ENCODE peak calls at places on chromosomes 1 and 21, in four cellular contexts. Q is IMR-90, F is MM.1S, R is endodermal cell. M is an unnamed sample.

GRCh38 chr1:145695781-145696629 is 11.2 kb downstream of the PDZK1 start:
- DNase-seq in Q (no peak), F (no peak), R (no peak), M (no peak)

GRCh38 chr1:245810789-245811337 is 656.1 kb downstream of the KIF26B start:
- DNase-seq in Q (no peak), F (no peak), R (peak), M (peak)

GRCh38 chr1:201715801-201716741 is 112.9 kb upstream of the IPO9 start:
- DNase-seq in Q (no peak), F (no peak), R (no peak), M (peak)

GRCh38 chr21:46139686-46140085 is 15.7 kb downstream of the FTCD start:
- DNase-seq in Q (no peak), F (no peak), R (no peak), M (no peak)

GRCh38 chr1:8422439-8423133 is 104.7 kb downstream of the SLC45A1 start:
- DNase-seq in Q (peak), F (no peak), R (no peak), M (peak)

GRCh38 chr1:71303617-71304041 is 222.8 kb upstream of the ZRANB2 start:
- DNase-seq in Q (no peak), F (no peak), R (no peak), M (no peak)

GRCh38 chr1:200435200-200435780 is 25.5 kb upstream of the ZNF281 start:
- DNase-seq in Q (peak), F (no peak), R (no peak), M (no peak)

GRCh38 chr1:4010811-4011605 is 110.9 kb upstream of the C1orf174 start:
- DNase-seq in Q (no peak), F (no peak), R (peak), M (no peak)

GRCh38 chr1:213122514-213122929 is 71.5 kb downstream of the RPS6KC1 start:
- DNase-seq in Q (peak), F (peak), R (no peak), M (peak)

GRCh38 chr1:59125711-59126320 is 171.1 kb upstream of the FGGY start:
- DNase-seq in Q (no peak), F (no peak), R (no peak), M (no peak)

GRCh38 chr1:59123081-59123675 is 173.7 kb upstream of the FGGY start:
- DNase-seq in Q (peak), F (no peak), R (no peak), M (no peak)

GRCh38 chr1:59125154-59125553 is 171.7 kb upstream of the FGGY start:
- DNase-seq in Q (no peak), F (no peak), R (no peak), M (no peak)

GRCh38 chr1:59122527-59122926 is 174.4 kb upstream of the FGGY start:
- DNase-seq in Q (no peak), F (no peak), R (no peak), M (no peak)

DNA sequence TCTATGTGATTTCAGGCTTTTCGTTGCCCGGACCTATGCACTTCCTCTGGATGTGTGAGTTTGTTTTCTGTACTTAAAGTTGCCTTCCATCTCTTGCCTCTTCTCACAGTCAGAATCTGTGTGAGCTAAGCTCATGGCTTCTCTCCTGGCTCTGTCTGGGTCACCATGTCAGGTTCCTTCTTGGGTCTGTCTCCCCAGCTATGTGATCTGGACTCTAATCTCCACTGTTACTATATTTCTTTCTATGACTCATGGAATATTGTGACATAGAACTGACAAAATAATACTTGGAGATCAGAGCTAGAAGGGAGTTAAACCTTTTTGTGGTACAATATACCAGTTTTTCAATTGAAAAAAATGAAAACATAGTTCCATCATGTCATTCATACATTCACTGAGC is 172.7 kb upstream of the FGGY start:
- DNase-seq in Q (peak), F (no peak), R (no peak), M (no peak)
- H3K27ac ChIP-seq in Q (no peak), F (no peak), R (no peak), M (no peak)

GRCh38 chr1:64986903-64987871 is 20.8 kb upstream of the JAK1 start:
- DNase-seq in Q (peak), F (peak), R (no peak), M (peak)
- H3K27ac ChIP-seq in Q (no peak), F (peak), R (no peak), M (no peak)

GRCh38 chr1:235725493-235725892 is 75.9 kb upstream of the GNG4 start:
- DNase-seq in Q (peak), F (no peak), R (no peak), M (no peak)

GRCh38 chr1:235722858-235723257 is 73.3 kb upstream of the GNG4 start:
- DNase-seq in Q (no peak), F (no peak), R (no peak), M (no peak)

GRCh38 chr1:235724716-235725115 is 75.1 kb upstream of the GNG4 start:
- DNase-seq in Q (no peak), F (no peak), R (no peak), M (no peak)

GRCh38 chr1:235721982-235722381 is 72.4 kb upstream of the GNG4 start:
- DNase-seq in Q (no peak), F (no peak), R (no peak), M (no peak)

GRCh38 chr1:235720544-235720943 is 71.0 kb upstream of the GNG4 start:
- DNase-seq in Q (peak), F (no peak), R (no peak), M (no peak)
- H3K27ac ChIP-seq in Q (no peak), F (no peak), R (no peak), M (no peak)

GRCh38 chr1:15952317-15953258 is 23.3 kb downstream of the ZBTB17 start:
- DNase-seq in Q (peak), F (no peak), R (no peak), M (no peak)
- H3K27ac ChIP-seq in Q (peak), F (no peak), R (no peak), M (no peak)

DNA sequence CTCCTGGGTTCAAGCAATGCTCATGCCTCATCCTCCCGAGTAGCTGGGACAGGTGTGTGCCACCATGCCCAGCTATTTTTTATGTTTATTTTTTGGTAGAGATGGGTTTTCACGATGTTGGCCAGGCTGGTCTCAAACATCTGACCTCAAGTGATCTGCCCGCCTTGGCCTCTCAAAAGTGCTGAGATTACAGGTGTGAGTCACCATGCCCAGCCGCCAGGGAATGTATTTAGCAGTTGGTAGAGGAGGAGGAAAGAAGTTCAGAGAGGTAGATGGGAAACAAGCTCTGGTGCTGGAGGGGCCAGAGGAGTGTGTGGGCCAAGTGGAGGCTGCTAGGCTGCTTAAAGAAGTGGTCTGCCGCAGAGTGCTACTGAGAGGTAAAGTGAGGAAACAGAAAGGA is 6.0 kb downstream of the DOP1B start:
- DNase-seq in Q (no peak), F (no peak), R (no peak), M (no peak)
- H3K27ac ChIP-seq in Q (no peak), F (no peak), R (no peak), M (no peak)

GRCh38 chr1:16147615-16147926 is 8.3 kb downstream of the EPHA2 start:
- DNase-seq in Q (no peak), F (no peak), R (no peak), M (no peak)
- H3K27ac ChIP-seq in Q (peak), F (no peak), R (no peak), M (no peak)

DNA sequence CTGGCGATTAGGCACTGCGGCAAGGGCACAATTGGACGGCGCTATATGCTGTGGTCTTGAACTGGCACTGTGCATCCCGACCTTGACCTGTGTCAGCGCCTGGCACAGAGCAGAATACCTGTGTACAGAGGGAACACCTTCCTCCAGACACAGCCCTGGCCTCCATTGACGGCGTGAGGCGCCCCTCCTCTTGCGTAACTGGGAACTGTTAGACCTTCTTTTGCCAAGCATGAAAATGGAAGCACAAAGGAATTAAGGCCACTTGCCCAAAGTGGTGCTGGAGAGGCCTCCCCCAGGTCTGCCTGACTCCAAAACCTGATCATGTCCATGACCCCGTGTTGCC is 6.8 kb upstream of the AGTRAP start:
- DNase-seq in Q (no peak), F (no peak), R (no peak), M (no peak)
- H3K27ac ChIP-seq in Q (no peak), F (no peak), R (no peak), M (no peak)

DNA sequence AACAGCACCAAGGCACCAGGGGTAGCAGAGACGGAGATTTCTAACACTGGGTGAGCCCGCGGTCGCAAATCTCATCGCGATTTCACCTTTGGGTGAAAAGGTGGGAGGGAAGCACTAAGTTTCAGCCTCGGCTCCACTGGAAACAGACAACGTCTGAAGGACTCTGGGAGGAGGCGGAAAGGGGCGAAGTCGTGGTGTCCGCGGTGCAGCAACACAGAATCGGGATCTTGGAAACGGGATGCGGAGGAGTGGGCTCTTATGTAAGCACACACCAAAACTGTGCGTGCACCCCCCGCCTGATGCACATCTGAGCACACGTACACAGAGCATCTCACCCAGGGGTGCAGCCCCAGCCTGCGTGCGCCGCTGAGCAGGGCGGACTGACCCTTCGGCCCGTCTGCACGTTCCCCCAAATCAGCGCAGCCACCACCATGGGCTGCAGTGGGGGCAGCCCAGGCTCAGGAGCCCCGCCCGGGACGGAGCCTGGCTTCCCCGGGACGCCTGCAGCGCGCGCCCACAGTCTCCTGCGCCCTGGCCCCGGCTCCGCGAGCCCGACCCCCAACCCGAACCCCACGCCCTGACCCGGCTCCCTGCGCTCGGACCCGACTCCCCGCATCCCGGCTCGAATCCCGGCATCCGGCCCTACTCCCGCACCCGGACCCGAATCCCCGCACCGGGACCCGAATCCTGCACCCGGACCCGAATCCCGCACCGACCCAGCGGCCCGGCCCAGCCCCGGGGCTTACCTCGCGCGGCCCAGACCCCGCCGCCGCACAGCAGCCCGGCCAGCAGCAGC is 670 bp downstream of the CLSTN1 start:
- DNase-seq in Q (peak), F (peak), R (peak), M (peak)
- H3K27ac ChIP-seq in Q (peak), F (no peak), R (peak), M (peak)

DNA sequence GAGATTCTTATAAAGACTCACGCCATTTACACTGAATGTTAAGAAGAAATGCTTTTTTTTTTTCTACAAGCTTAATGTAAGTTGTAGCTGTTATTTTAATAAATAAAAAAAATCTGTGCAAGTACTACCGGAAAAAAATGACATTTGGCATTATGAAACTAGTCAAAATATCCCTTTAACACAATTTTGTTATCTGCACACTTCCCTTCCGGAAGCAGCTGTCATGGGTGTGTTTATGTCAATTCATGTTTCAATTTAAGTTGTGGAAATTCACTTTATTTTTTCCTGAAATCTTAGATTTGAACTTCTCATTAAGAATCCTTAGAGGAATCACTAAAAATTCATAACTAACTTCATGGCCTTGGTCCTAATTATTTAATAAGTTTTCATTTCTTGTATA is 308.1 kb downstream of the KCTD3 start:
- DNase-seq in Q (no peak), F (peak), R (no peak), M (no peak)
- H3K27ac ChIP-seq in Q (no peak), F (no peak), R (no peak), M (no peak)

DNA sequence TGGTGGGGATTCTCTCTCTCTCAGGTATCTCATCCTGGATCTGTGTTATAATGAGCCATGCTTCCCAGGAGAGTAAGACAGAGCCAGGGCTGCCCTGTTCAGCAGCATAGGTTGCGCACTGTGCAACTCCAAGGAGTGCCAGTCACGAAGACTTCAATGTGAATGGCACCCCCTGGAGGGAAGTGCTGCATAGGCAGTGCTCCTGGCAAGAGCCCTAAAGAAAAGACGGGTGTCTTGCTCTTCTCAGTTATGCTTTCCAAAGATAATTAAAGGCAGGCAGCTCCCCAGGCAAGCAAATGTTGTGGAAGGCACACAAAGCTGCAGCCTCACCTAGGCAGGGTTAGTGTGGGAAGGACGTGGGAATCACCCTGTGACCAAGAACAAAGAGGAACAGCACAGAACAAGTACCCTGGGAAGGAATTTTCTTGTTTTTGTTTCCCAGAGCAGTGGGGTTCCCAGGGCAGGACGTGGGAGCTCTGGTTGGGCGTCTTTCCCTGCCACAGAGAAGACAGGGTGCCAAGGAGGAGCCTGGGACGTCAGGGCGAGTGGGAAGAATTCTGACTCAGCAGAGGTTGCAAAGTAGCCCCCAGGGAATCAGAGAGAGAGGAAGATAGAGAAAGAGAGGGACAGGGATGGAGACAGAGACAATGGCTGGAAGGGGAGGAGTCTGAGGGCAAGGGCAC is 120.9 kb downstream of the KCNN3 start:
- DNase-seq in Q (peak), F (peak), R (peak), M (peak)
- H3K27ac ChIP-seq in Q (no peak), F (no peak), R (peak), M (no peak)